ENCODE peak calls at places on chromosomes 4 and X, in six cellular contexts. One of them, this sample, is unnamed.

GRCh38 chrX:9310596-9310995 is 154.3 kb upstream of the TBL1X start:
- DNase-seq in neuronal stem cell: no peak
- DNase-seq in right lobe of liver: no peak
- DNase-seq in stomach: no peak
- DNase-seq in left lung: no peak
- DNase-seq in cardiac muscle cell: no peak
- DNase-seq in this sample: no peak

GRCh38 chrX:38774249-38774648 is 27.0 kb upstream of the MID1IP1 start:
- DNase-seq in neuronal stem cell: no peak
- DNase-seq in right lobe of liver: no peak
- DNase-seq in stomach: no peak
- DNase-seq in left lung: no peak
- DNase-seq in cardiac muscle cell: no peak
- DNase-seq in this sample: no peak

GRCh38 chrX:11426712-11427081 is 133.5 kb downstream of the AMELX start:
- DNase-seq in neuronal stem cell: no peak
- DNase-seq in right lobe of liver: no peak
- DNase-seq in stomach: no peak
- DNase-seq in left lung: no peak
- DNase-seq in cardiac muscle cell: no peak
- DNase-seq in this sample: no peak

GRCh38 chrX:20418379-20418778 is 151.7 kb upstream of the RPS6KA3 start:
- DNase-seq in neuronal stem cell: no peak
- DNase-seq in right lobe of liver: no peak
- DNase-seq in stomach: no peak
- DNase-seq in left lung: no peak
- DNase-seq in cardiac muscle cell: no peak
- DNase-seq in this sample: no peak

GRCh38 chr4:138775890-138776289 is 239.7 kb upstream of the NOCT start:
- DNase-seq in neuronal stem cell: no peak
- DNase-seq in right lobe of liver: no peak
- DNase-seq in stomach: no peak
- DNase-seq in left lung: no peak
- DNase-seq in cardiac muscle cell: peak; percentile 37
- DNase-seq in this sample: no peak

GRCh38 chr4:2712261-2712842 is 43.8 kb downstream of the TNIP2 start:
- DNase-seq in neuronal stem cell: no peak
- DNase-seq in right lobe of liver: no peak
- DNase-seq in stomach: no peak
- DNase-seq in left lung: no peak
- DNase-seq in cardiac muscle cell: peak; percentile 20
- DNase-seq in this sample: peak; percentile 49

GRCh38 chr4:34250562-34250961 is 1993.8 kb downstream of the ARAP2 start:
- DNase-seq in neuronal stem cell: no peak
- DNase-seq in right lobe of liver: no peak
- DNase-seq in stomach: no peak
- DNase-seq in left lung: no peak
- DNase-seq in cardiac muscle cell: no peak
- DNase-seq in this sample: no peak

GRCh38 chrX:108601276-108601675 is 135.1 kb downstream of the IRS4 start:
- DNase-seq in neuronal stem cell: no peak
- DNase-seq in right lobe of liver: no peak
- DNase-seq in stomach: no peak
- DNase-seq in left lung: no peak
- DNase-seq in cardiac muscle cell: no peak
- DNase-seq in this sample: peak; percentile 2

GRCh38 chrX:44234116-44234515 is 109.4 kb downstream of the EFHC2 start:
- DNase-seq in neuronal stem cell: no peak
- DNase-seq in right lobe of liver: no peak
- DNase-seq in stomach: no peak
- DNase-seq in left lung: no peak
- DNase-seq in cardiac muscle cell: no peak
- DNase-seq in this sample: no peak

DNA sequence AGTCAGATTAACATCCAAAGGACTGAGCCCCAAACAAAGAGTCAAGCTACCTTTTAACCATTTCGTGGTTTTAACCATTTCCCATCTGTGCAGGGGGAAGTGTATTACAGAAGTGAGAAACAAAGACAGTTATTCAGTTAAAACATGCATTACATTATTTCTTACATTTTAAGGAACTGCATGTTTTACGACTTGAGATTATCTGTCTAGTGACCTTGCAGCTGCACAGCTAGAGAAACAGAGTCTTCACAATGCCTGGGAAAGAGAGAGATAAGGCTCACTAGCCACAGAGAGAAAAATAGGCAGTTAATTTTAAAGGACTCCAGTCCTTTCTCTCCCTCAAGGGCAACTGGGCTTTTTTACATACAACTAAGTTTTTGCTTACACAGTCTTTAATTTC is 48.7 kb upstream of the KLHL4 start:
- DNase-seq in neuronal stem cell: no peak
- DNase-seq in right lobe of liver: no peak
- DNase-seq in stomach: no peak
- DNase-seq in left lung: no peak
- DNase-seq in cardiac muscle cell: no peak
- DNase-seq in this sample: no peak
- H3K27me3 ChIP-seq in neuronal stem cell: no peaks in the 10 kb centered on the region
- H3K27me3 ChIP-seq in right lobe of liver: no peaks in the 10 kb centered on the region
- H3K27me3 ChIP-seq in stomach: no peaks in the 10 kb centered on the region
- H3K27me3 ChIP-seq in left lung: no peaks in the 10 kb centered on the region
- H3K27me3 ChIP-seq in cardiac muscle cell: no peaks in the 10 kb centered on the region
- H3K27me3 ChIP-seq in this sample: no peaks in the 10 kb centered on the region

GRCh38 chrX:118348186-118348810 is 2.4 kb downstream of the WDR44 start:
- DNase-seq in neuronal stem cell: no peak
- DNase-seq in right lobe of liver: no peak
- DNase-seq in stomach: no peak
- DNase-seq in left lung: no peak
- DNase-seq in cardiac muscle cell: no peak
- DNase-seq in this sample: peak; percentile 50
- H3K4me3 ChIP-seq in neuronal stem cell: peak overlapping the region; percentile 74
- H3K4me3 ChIP-seq in right lobe of liver: no peak overlapping the region
- H3K4me3 ChIP-seq in stomach: peak overlapping the region; percentile 71
- H3K4me3 ChIP-seq in left lung: peak overlapping the region; percentile 62
- H3K4me3 ChIP-seq in cardiac muscle cell: peak overlapping the region; percentile 69
- H3K4me3 ChIP-seq in this sample: peak overlapping the region; percentile 94

GRCh38 chr4:42640613-42641012 is 16.3 kb downstream of the ATP8A1 start:
- DNase-seq in neuronal stem cell: no peak
- DNase-seq in right lobe of liver: no peak
- DNase-seq in stomach: no peak
- DNase-seq in left lung: no peak
- DNase-seq in cardiac muscle cell: no peak
- DNase-seq in this sample: no peak
- H3K36me3 ChIP-seq in neuronal stem cell: no peaks in the 10 kb centered on the region
- H3K36me3 ChIP-seq in right lobe of liver: no peaks in the 10 kb centered on the region
- H3K36me3 ChIP-seq in stomach: no peaks in the 10 kb centered on the region
- H3K36me3 ChIP-seq in left lung: no peaks in the 10 kb centered on the region
- H3K36me3 ChIP-seq in cardiac muscle cell: no peaks in the 10 kb centered on the region
- H3K36me3 ChIP-seq in this sample: no peaks in the 10 kb centered on the region

GRCh38 chr4:183863155-183863825 is 41.8 kb upstream of the STOX2 start:
- DNase-seq in neuronal stem cell: no peak
- DNase-seq in right lobe of liver: no peak
- DNase-seq in stomach: no peak
- DNase-seq in left lung: no peak
- DNase-seq in cardiac muscle cell: no peak
- DNase-seq in this sample: no peak
- H3K27me3 ChIP-seq in neuronal stem cell: peaks cover 20% of the 10 kb centered on the region
- H3K27me3 ChIP-seq in right lobe of liver: no peaks in the 10 kb centered on the region
- H3K27me3 ChIP-seq in stomach: no peaks in the 10 kb centered on the region
- H3K27me3 ChIP-seq in left lung: no peaks in the 10 kb centered on the region
- H3K27me3 ChIP-seq in cardiac muscle cell: no peaks in the 10 kb centered on the region
- H3K27me3 ChIP-seq in this sample: peaks cover 6% of the 10 kb centered on the region

GRCh38 chr4:1055721-1056590 is 44.5 kb downstream of the FGFRL1 start:
- DNase-seq in neuronal stem cell: no peak
- DNase-seq in right lobe of liver: peak; percentile 42
- DNase-seq in stomach: peak; percentile 54
- DNase-seq in left lung: peak; percentile 77
- DNase-seq in cardiac muscle cell: no peak
- DNase-seq in this sample: peak; percentile 91
- H3K4me3 ChIP-seq in neuronal stem cell: no peak overlapping the region
- H3K4me3 ChIP-seq in right lobe of liver: no peak overlapping the region
- H3K4me3 ChIP-seq in stomach: peak overlapping the region; percentile 26
- H3K4me3 ChIP-seq in left lung: no peak overlapping the region
- H3K4me3 ChIP-seq in cardiac muscle cell: no peak overlapping the region
- H3K4me3 ChIP-seq in this sample: no peak overlapping the region

DNA sequence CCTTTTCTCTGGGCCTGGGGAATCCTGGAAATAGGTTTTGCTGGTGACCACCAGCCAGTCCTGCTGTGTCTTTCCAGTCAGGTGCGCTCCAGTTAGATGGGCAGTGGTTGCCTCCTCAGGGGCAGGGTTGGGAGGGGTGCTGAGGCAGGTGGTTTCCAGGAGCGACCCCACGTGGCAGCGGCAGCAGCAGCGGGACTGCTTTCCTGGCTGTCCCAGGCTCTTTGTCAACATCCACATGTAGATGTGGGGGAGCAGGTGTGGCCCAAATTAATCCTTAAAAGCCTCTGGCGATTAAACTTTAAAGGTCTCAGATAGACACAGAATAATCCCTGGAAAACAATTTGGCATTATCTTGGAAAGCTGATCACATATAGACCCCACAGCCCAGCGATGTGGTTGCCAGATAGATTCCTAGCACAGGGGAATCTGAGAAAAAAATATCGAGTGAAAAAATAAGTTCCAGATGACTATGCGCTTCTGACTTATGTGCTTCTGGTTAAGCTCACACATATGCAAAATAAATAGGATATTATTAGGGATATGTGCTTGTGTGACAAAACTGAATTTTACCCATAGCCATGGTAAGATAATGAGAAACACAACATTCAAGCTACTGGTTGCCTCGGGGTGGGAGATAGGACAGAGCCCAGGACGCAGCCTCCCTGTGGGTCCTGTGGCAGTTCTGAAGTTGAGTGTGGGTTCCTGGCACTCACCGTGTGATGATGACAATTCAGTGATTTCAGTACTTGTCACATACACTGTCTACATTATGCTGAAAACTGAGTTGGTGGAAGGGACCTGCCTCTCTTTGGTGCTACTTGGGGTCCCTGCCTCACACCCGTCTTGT is 336.4 kb downstream of the ARHGAP10 start:
- DNase-seq in neuronal stem cell: no peak
- DNase-seq in right lobe of liver: no peak
- DNase-seq in stomach: no peak
- DNase-seq in left lung: no peak
- DNase-seq in cardiac muscle cell: no peak
- DNase-seq in this sample: peak; percentile 69
- H3K36me3 ChIP-seq in neuronal stem cell: no peaks in the 10 kb centered on the region
- H3K36me3 ChIP-seq in right lobe of liver: no peaks in the 10 kb centered on the region
- H3K36me3 ChIP-seq in stomach: peaks cover 50% of the 10 kb centered on the region
- H3K36me3 ChIP-seq in left lung: no peaks in the 10 kb centered on the region
- H3K36me3 ChIP-seq in cardiac muscle cell: no peaks in the 10 kb centered on the region
- H3K36me3 ChIP-seq in this sample: no peaks in the 10 kb centered on the region

GRCh38 chrX:41973208-41973607 is 49.9 kb upstream of the CASK start:
- DNase-seq in neuronal stem cell: no peak
- DNase-seq in right lobe of liver: no peak
- DNase-seq in stomach: no peak
- DNase-seq in left lung: no peak
- DNase-seq in cardiac muscle cell: no peak
- DNase-seq in this sample: no peak

GRCh38 chrX:41970419-41970818 is 47.1 kb upstream of the CASK start:
- DNase-seq in neuronal stem cell: no peak
- DNase-seq in right lobe of liver: no peak
- DNase-seq in stomach: no peak
- DNase-seq in left lung: no peak
- DNase-seq in cardiac muscle cell: no peak
- DNase-seq in this sample: no peak

DNA sequence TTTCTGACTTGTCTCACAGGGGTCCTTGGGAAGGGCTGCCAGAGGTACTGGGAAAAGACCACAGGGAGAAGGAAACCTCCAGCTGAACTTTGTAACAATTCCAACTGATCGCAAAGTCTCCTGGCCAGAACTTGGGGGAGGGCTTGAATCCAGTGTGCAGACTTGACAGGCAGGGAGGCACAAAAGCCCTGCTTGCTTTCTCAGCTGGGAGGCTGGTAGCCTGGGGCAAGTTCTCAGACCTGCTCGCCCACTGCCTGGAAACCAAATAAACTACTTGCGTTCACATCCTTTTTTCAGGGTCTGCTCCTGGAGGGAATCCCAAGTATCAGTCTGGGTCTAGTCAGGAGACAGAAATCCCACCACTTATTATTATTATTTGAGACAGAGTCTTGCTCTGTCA is 48.0 kb upstream of the CASK start:
- DNase-seq in neuronal stem cell: no peak
- DNase-seq in right lobe of liver: no peak
- DNase-seq in stomach: no peak
- DNase-seq in left lung: no peak
- DNase-seq in cardiac muscle cell: no peak
- DNase-seq in this sample: no peak
- H3K27me3 ChIP-seq in neuronal stem cell: no peaks in the 10 kb centered on the region
- H3K27me3 ChIP-seq in right lobe of liver: peaks cover 12% of the 10 kb centered on the region
- H3K27me3 ChIP-seq in stomach: no peaks in the 10 kb centered on the region
- H3K27me3 ChIP-seq in left lung: no peaks in the 10 kb centered on the region
- H3K27me3 ChIP-seq in cardiac muscle cell: no peaks in the 10 kb centered on the region
- H3K27me3 ChIP-seq in this sample: no peaks in the 10 kb centered on the region

DNA sequence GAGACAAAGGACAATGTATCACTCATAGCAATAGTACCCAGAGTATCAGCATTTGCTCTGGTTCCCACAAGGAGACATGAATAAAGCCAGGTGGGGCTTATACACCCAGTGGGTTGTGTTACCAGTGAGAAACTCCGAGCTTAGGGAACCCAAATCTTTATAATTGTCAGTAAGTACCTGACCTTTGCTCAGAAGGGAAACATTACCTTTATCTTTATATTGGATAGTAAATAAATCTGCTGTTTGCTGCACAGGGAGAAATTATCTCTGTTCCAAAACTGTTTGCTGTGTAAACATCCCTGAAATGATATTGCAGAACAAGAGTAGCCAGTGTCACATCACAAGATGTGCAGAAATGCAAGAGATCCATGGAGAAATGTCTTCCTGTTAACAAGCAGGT is 12.1 kb upstream of the SLAIN2 start:
- DNase-seq in neuronal stem cell: no peak
- DNase-seq in right lobe of liver: no peak
- DNase-seq in stomach: no peak
- DNase-seq in left lung: no peak
- DNase-seq in cardiac muscle cell: no peak
- DNase-seq in this sample: no peak
- H3K4me3 ChIP-seq in neuronal stem cell: no peak overlapping the region
- H3K4me3 ChIP-seq in right lobe of liver: no peak overlapping the region
- H3K4me3 ChIP-seq in stomach: no peak overlapping the region
- H3K4me3 ChIP-seq in left lung: no peak overlapping the region
- H3K4me3 ChIP-seq in cardiac muscle cell: no peak overlapping the region
- H3K4me3 ChIP-seq in this sample: no peak overlapping the region